ENCODE peak calls at places on chromosomes 2 and 18, in six cellular contexts. R, B, V, T, H and C are unnamed samples.

GRCh38 chr2:172734711-172735645 is 667 bp upstream of the RAPGEF4 start:
- DNase-seq in R (no peak), B (no peak), V (no peak), T (no peak), H (peak), C (no peak)

GRCh38 chr2:41928593-41928992 is 119.2 kb upstream of the PKDCC start:
- DNase-seq in R (peak), B (no peak), V (no peak), T (no peak), H (no peak), C (no peak)

GRCh38 chr2:63827749-63828148 is 13.9 kb upstream of the UGP2 start:
- DNase-seq in R (peak), B (no peak), V (no peak), T (no peak), H (no peak), C (no peak)

GRCh38 chr2:228600265-228600664 is 418.8 kb upstream of the SPHKAP start:
- DNase-seq in R (peak), B (no peak), V (no peak), T (no peak), H (no peak), C (no peak)

GRCh38 chr2:36482576-36483214 is 115.3 kb downstream of the FEZ2 start:
- DNase-seq in R (peak), B (no peak), V (no peak), T (no peak), H (no peak), C (no peak)

GRCh38 chr18:47531759-47532158 is 280.3 kb upstream of the SKOR2 start:
- DNase-seq in R (no peak), B (no peak), V (no peak), T (no peak), H (peak), C (no peak)

GRCh38 chr2:25294573-25295462 is 46.9 kb downstream of the DNMT3A start:
- DNase-seq in R (peak), B (peak), V (peak), T (peak), H (peak), C (no peak)

GRCh38 chr2:68156419-68156818 is 1.3 kb upstream of the PNO1 start:
- DNase-seq in R (no peak), B (no peak), V (no peak), T (no peak), H (peak), C (no peak)

GRCh38 chr2:216408426-216409315 is 3.6 kb upstream of the SMARCAL1 start:
- DNase-seq in R (no peak), B (no peak), V (no peak), T (no peak), H (peak), C (no peak)

GRCh38 chr18:79169958-79170555 is 100.9 kb downstream of the ATP9B start:
- DNase-seq in R (peak), B (no peak), V (no peak), T (no peak), H (peak), C (no peak)

GRCh38 chr2:169225906-169226305 is 136.4 kb downstream of the LRP2 start:
- DNase-seq in R (no peak), B (no peak), V (no peak), T (no peak), H (no peak), C (no peak)

GRCh38 chr2:183371545-183371944 is 247.3 kb downstream of the NUP35 start:
- DNase-seq in R (no peak), B (no peak), V (no peak), T (no peak), H (no peak), C (no peak)

GRCh38 chr2:61167587-61167986 is 5.6 kb downstream of the C2orf74 start:
- DNase-seq in R (no peak), B (no peak), V (no peak), T (no peak), H (no peak), C (no peak)

GRCh38 chr18:56815926-56816325 is 164.8 kb downstream of the WDR7 start:
- DNase-seq in R (no peak), B (no peak), V (no peak), T (no peak), H (no peak), C (no peak)

GRCh38 chr2:219722276-219722883 is 95.0 kb downstream of the SLC4A3 start:
- DNase-seq in R (no peak), B (no peak), V (no peak), T (no peak), H (no peak), C (peak)

GRCh38 chr18:57813245-57813644 is 10.1 kb upstream of the ATP8B1 start:
- DNase-seq in R (peak), B (no peak), V (no peak), T (no peak), H (no peak), C (no peak)

GRCh38 chr18:31072175-31072574 is 29.6 kb upstream of the DSC3 start:
- DNase-seq in R (no peak), B (no peak), V (no peak), T (no peak), H (no peak), C (no peak)

GRCh38 chr2:170922683-170923494 is 6.2 kb upstream of the GORASP2 start:
- DNase-seq in R (no peak), B (no peak), V (no peak), T (no peak), H (no peak), C (no peak)

GRCh38 chr18:6413554-6414117 is 1.1 kb downstream of the L3MBTL4 start:
- DNase-seq in R (no peak), B (no peak), V (no peak), T (no peak), H (peak), C (no peak)
- H3K4me3 ChIP-seq in R (no peak), B (no peak), V (peak), T (peak), H (peak), C (no peak)

GRCh38 chr2:8242734-8243133 is 439.1 kb upstream of the ID2 start:
- DNase-seq in R (peak), B (no peak), V (no peak), T (no peak), H (no peak), C (no peak)

GRCh38 chr2:8243748-8244147 is 438.1 kb upstream of the ID2 start:
- DNase-seq in R (no peak), B (no peak), V (no peak), T (no peak), H (no peak), C (no peak)

GRCh38 chr2:8238521-8239230 is 443.2 kb upstream of the ID2 start:
- DNase-seq in R (no peak), B (no peak), V (no peak), T (no peak), H (no peak), C (no peak)

GRCh38 chr2:8239402-8240127 is 442.3 kb upstream of the ID2 start:
- DNase-seq in R (peak), B (no peak), V (no peak), T (no peak), H (peak), C (no peak)

GRCh38 chr2:8241317-8241716 is 440.5 kb upstream of the ID2 start:
- DNase-seq in R (no peak), B (no peak), V (no peak), T (no peak), H (no peak), C (no peak)
- H3K4me3 ChIP-seq in R (no peak), B (no peak), V (no peak), T (no peak), H (no peak), C (no peak)

DNA sequence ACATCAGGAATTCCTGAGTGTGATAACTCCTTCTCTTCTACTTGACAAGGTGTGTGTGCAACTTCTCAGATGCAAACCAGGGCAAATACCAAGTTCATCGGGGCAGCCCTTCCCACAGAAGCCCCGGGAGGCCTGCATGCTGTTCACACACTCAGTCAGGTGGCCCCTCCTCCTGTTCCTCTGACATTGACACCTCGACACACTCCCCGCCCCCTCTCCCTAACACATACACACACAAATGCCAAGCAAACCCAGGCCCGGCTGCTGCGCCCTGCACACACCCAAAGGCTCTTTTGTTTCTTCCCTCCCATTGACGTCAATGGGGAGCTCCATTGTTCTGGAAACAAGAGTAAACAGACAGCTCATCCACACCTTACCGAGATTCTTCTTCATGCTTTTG is 1.7 kb upstream of the PER2 start:
- DNase-seq in R (no peak), B (peak), V (peak), T (peak), H (peak), C (peak)
- H3K4me3 ChIP-seq in R (no peak), B (no peak), V (no peak), T (peak), H (no peak), C (no peak)

GRCh38 chr2:226431301-226431955 is 368.2 kb downstream of the IRS1 start:
- DNase-seq in R (peak), B (no peak), V (no peak), T (no peak), H (no peak), C (no peak)
- H3K4me3 ChIP-seq in R (no peak), B (no peak), V (no peak), T (no peak), H (no peak), C (no peak)

GRCh38 chr2:197809064-197809463 is 4.7 kb downstream of the PLCL1 start:
- DNase-seq in R (no peak), B (no peak), V (no peak), T (no peak), H (no peak), C (no peak)

GRCh38 chr2:197804049-197804757 is at the start of gene PLCL1:
- DNase-seq in R (peak), B (peak), V (peak), T (peak), H (peak), C (peak)

GRCh38 chr2:197805598-197806316 is 1.4 kb downstream of the PLCL1 start:
- DNase-seq in R (no peak), B (no peak), V (no peak), T (no peak), H (no peak), C (no peak)

GRCh38 chr2:197804758-197805597 is 585 bp downstream of the PLCL1 start:
- DNase-seq in R (peak), B (peak), V (peak), T (no peak), H (peak), C (peak)

DNA sequence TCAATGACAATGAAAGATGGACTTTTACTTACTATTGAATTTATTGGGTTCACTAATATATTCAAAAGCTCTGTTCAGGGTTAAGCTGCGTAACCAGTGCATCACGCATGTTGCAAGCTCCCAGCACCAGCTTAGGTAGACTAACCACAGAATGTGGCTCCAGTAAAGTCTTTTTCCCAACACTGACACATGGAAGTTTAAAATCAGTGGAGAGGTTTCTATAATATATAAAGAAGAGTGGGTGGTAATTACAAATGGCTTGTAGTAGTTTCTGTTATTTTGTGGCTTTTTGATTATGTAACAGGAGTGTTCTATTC is 1.9 kb downstream of the PLCL1 start:
- DNase-seq in R (no peak), B (no peak), V (no peak), T (no peak), H (no peak), C (no peak)
- H3K4me3 ChIP-seq in R (no peak), B (no peak), V (peak), T (peak), H (no peak), C (no peak)

DNA sequence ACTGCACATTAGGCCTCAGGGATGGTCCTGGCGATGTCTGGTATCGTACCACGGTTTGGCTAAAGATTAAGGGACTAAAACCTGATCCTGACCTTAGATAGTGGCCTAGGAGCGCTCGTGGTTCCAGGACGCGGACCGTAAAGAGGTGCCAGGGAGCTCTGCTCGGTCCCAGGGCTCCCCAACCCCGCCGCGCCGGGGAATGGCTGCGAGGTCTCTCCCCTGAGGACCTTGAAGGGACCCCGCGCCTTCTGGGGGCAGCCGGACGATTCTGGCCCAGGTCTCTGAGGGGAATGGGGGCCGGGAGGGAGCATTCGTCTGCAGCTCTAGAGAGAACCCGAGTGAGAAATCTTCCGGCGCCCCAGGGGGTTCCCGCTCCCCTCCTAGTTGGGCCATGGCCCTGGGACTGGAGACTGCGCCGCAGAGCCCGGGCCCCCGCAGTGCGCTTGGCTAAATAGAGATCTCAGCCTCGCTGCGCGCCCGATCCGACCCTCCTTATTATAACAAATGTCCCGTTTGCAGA is 1.8 kb downstream of the PAX8 start:
- DNase-seq in R (no peak), B (no peak), V (no peak), T (no peak), H (peak), C (no peak)
- H3K4me3 ChIP-seq in R (no peak), B (peak), V (no peak), T (peak), H (peak), C (no peak)

GRCh38 chr2:126436411-126436810 is 219.5 kb upstream of the GYPC start:
- DNase-seq in R (no peak), B (no peak), V (no peak), T (no peak), H (no peak), C (no peak)

GRCh38 chr2:126437016-126437415 is 218.9 kb upstream of the GYPC start:
- DNase-seq in R (no peak), B (no peak), V (no peak), T (no peak), H (no peak), C (no peak)
- H3K4me3 ChIP-seq in R (no peak), B (no peak), V (no peak), T (no peak), H (no peak), C (no peak)

DNA sequence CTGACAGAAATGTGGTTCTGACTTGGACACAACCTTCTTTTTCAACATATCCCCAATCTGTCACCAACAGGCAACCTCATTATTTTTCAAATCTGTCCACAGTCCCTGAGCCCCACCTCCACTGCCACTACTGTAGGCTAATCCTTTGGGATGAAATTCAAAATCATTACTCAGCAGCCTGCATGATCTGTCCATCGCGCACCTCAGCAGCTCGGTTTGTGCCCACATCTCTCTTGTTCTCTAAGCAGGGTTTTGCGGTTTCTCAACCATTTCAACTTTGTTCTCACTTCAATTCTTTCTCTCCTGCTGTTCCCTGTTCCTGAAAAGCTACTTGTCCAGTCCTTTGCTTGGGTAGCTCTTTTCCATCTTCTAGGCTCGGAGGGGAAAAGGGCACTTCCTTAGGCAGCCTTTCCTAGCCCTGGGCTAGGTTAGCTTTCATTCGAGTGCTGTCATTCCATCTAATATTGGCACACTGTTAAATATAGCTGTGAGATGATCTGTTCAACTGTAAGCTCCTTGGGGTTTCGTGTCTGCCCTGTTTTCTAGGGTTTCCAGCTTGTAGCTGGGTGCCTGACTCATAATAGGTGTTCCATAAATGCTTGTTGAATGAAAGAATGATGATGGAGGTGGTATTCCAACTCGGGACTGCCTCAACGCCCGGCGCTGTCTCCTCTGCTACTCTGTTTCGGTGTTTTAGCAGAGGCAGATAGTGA is 653 bp upstream of the ANKAR start:
- DNase-seq in R (no peak), B (no peak), V (no peak), T (no peak), H (peak), C (no peak)
- H3K4me3 ChIP-seq in R (peak), B (peak), V (peak), T (peak), H (peak), C (peak)

DNA sequence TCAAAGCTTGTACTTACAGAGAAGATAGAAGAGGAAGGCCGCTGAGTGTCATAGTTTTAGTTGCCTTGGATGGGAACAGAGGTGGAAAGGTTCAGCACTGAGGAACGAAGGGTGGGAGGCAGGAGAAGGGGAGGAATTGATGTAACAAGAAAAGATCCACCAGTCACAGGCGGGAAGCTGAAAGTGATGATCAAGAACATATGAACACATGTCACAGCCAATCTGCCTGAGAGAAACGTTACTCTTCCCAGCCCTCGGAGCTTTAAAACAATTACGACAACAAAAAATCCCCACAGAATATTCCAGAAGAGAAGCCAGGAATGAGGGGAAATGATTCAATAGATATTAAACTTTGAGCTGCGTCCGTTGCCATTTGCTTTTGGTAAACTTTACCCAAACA is 87.1 kb downstream of the TSHZ1 start:
- DNase-seq in R (no peak), B (no peak), V (no peak), T (no peak), H (no peak), C (no peak)
- H3K4me3 ChIP-seq in R (no peak), B (no peak), V (no peak), T (peak), H (no peak), C (no peak)